ENCODE peak calls at places on chromosome 3, in ten cellular contexts. L is body of pancreas; G is CD8-positive, alpha-beta T cell; C is retinal pigment epithelial cell; K is ascending aorta; D is heart left ventricle; Y is GM12878; P is ovary; X is spleen; H is epithelial cell of esophagus. F is an unnamed sample.

GRCh38 chr3:167728176-167728575 is 6.5 kb downstream of the PDCD10 start:
- DNase-seq in L (no peak), G (no peak), C (peak), K (no peak), D (no peak), Y (no peak), P (no peak), X (no peak), H (peak), F (peak)

GRCh38 chr3:43879166-43879565 is 188.4 kb downstream of the ABHD5 start:
- DNase-seq in L (no peak), G (no peak), C (no peak), K (peak), D (no peak), Y (no peak), P (no peak), X (no peak), H (peak), F (peak)

GRCh38 chr3:77068808-77069207 is 28.9 kb downstream of the ROBO2 start:
- DNase-seq in L (no peak), G (no peak), C (no peak), K (no peak), D (no peak), Y (no peak), P (no peak), X (no peak), H (no peak), F (no peak)

GRCh38 chr3:122314467-122314866 is 10.6 kb upstream of the CSTA start:
- DNase-seq in L (no peak), G (no peak), C (no peak), K (no peak), D (no peak), Y (no peak), P (no peak), X (no peak), H (peak), F (peak)

GRCh38 chr3:190562866-190563525 is 49.1 kb downstream of the IL1RAP start:
- DNase-seq in L (no peak), G (no peak), C (no peak), K (no peak), D (no peak), Y (no peak), P (no peak), X (no peak), H (no peak), F (no peak)

GRCh38 chr3:88038561-88038960 is 20.2 kb downstream of the CGGBP1 start:
- DNase-seq in L (no peak), G (no peak), C (no peak), K (no peak), D (no peak), Y (no peak), P (no peak), X (no peak), H (peak), F (peak)

GRCh38 chr3:126372413-126373145 is 15.4 kb upstream of the KLF15 start:
- DNase-seq in L (peak), G (no peak), C (no peak), K (peak), D (no peak), Y (no peak), P (peak), X (peak), H (no peak), F (no peak)

GRCh38 chr3:52820741-52821140 is 9.7 kb downstream of the ITIH4 start:
- DNase-seq in L (no peak), G (no peak), C (no peak), K (no peak), D (no peak), Y (no peak), P (no peak), X (no peak), H (peak), F (peak)

GRCh38 chr3:178551916-178552321 is 15.7 kb downstream of the KCNMB2 start:
- DNase-seq in L (no peak), G (no peak), C (no peak), K (no peak), D (peak), Y (no peak), P (peak), X (no peak), H (no peak), F (peak)

GRCh38 chr3:104612218-104612617 is 754.5 kb upstream of the ALCAM start:
- DNase-seq in L (no peak), G (no peak), C (no peak), K (no peak), D (no peak), Y (no peak), P (no peak), X (no peak), H (no peak), F (no peak)

GRCh38 chr3:57556459-57557087 is 499 bp downstream of the PDE12 start:
- DNase-seq in L (peak), G (no peak), C (no peak), K (no peak), D (no peak), Y (no peak), P (peak), X (peak), H (peak), F (peak)

GRCh38 chr3:135491478-135491877 is 474.1 kb upstream of the PPP2R3A start:
- DNase-seq in L (no peak), G (no peak), C (no peak), K (no peak), D (no peak), Y (no peak), P (no peak), X (no peak), H (no peak), F (peak)

GRCh38 chr3:61783993-61784718 is 222.8 kb downstream of the PTPRG start:
- DNase-seq in L (no peak), G (no peak), C (peak), K (no peak), D (no peak), Y (no peak), P (no peak), X (no peak), H (peak), F (peak)

GRCh38 chr3:167437428-167438139 is 36.3 kb downstream of the SERPINI2 start:
- DNase-seq in L (no peak), G (no peak), C (no peak), K (no peak), D (no peak), Y (no peak), P (no peak), X (no peak), H (no peak), F (no peak)

DNA sequence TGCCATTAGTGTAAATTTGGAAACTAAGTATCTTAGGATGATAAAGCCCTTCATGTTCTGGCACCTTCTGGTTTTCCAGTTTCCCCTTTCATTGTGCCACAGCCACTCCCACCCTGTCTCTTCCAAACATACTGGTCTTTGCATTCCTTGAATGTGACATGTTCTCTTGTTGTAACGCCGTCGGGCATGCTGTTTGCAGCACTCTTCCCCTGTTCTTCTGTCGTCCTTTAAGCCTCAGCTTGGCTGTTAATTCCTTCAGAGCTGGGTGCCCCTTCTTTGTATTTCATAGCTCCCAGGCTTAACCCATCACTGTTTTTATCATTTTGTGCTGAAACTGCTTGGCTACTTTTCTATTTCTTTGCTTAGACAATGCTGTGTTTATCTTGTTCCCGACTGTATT is 95.5 kb upstream of the KCNAB1 start:
- DNase-seq in L (no peak), G (no peak), C (no peak), K (no peak), D (no peak), Y (no peak), P (no peak), X (no peak), H (peak), F (no peak)
- H3K4me3 ChIP-seq in L (no peak), G (no peak), C (no peak), K (peak), D (no peak), Y (no peak), P (no peak), X (no peak), H (no peak), F (no peak)

DNA sequence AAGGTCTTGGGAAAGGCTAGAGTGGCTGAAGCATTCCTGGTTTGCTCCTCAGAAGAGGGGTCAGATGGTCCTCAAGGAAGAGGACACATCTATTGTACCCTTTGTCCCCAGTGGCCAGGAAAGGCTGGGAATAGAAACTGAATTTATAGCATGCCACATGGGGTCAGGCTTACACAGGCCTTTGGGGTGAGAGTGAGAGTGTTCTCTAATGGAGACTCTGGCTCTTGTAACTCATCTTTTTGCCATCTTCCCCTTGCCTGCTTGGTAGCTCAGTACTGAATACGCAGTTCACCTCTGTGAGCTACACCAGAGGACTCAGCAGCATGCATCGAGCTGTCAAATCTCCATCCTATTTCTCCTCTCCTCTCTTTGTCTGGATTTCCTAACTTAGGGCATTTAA is 87.5 kb downstream of the ATP2B2 start:
- DNase-seq in L (no peak), G (no peak), C (no peak), K (no peak), D (no peak), Y (no peak), P (no peak), X (no peak), H (peak), F (peak)
- TF ChIP-seq CTCF in L (no peak), G (no peak), C (peak), K (no peak), D (no peak), Y (peak), P (no peak), X (no peak), H (peak), F (peak)

GRCh38 chr3:31227152-31227581 is 305.6 kb upstream of the STT3B start:
- DNase-seq in L (no peak), G (no peak), C (no peak), K (no peak), D (no peak), Y (peak), P (no peak), X (no peak), H (no peak), F (no peak)
- H3K4me3 ChIP-seq in L (no peak), G (no peak), C (no peak), K (no peak), D (no peak), Y (no peak), P (no peak), X (no peak), H (no peak), F (no peak)

GRCh38 chr3:119035014-119035346 is 334 bp upstream of the IGSF11 start:
- DNase-seq in L (no peak), G (no peak), C (no peak), K (no peak), D (no peak), Y (no peak), P (no peak), X (no peak), H (no peak), F (no peak)
- TF ChIP-seq CTCF in L (no peak), G (peak), C (no peak), K (no peak), D (no peak), Y (no peak), P (no peak), X (no peak), H (no peak), F (no peak)

GRCh38 chr3:188397766-188398705 is 244.1 kb downstream of the LPP start:
- DNase-seq in L (no peak), G (no peak), C (no peak), K (no peak), D (peak), Y (no peak), P (no peak), X (peak), H (no peak), F (no peak)
- H3K4me3 ChIP-seq in L (no peak), G (no peak), C (no peak), K (peak), D (peak), Y (no peak), P (peak), X (no peak), H (no peak), F (no peak)

GRCh38 chr3:116318370-116318769 is 126.9 kb downstream of the LSAMP start:
- DNase-seq in L (no peak), G (no peak), C (no peak), K (no peak), D (no peak), Y (no peak), P (no peak), X (no peak), H (no peak), F (no peak)

GRCh38 chr3:116316781-116317180 is 128.5 kb downstream of the LSAMP start:
- DNase-seq in L (no peak), G (no peak), C (no peak), K (no peak), D (no peak), Y (no peak), P (no peak), X (no peak), H (no peak), F (no peak)

GRCh38 chr3:116314476-116314875 is 130.8 kb downstream of the LSAMP start:
- DNase-seq in L (no peak), G (no peak), C (peak), K (no peak), D (no peak), Y (no peak), P (no peak), X (no peak), H (no peak), F (no peak)
- TF ChIP-seq CTCF in L (no peak), G (no peak), C (no peak), K (no peak), D (no peak), Y (no peak), P (no peak), X (no peak), H (no peak), F (no peak)

GRCh38 chr3:74390121-74390870 is 224.2 kb downstream of the CNTN3 start:
- DNase-seq in L (no peak), G (no peak), C (no peak), K (no peak), D (no peak), Y (no peak), P (no peak), X (no peak), H (no peak), F (no peak)
- H3K4me3 ChIP-seq in L (no peak), G (no peak), C (no peak), K (no peak), D (no peak), Y (no peak), P (no peak), X (no peak), H (no peak), F (no peak)

GRCh38 chr3:15797600-15798303 is at the start of gene ANKRD28:
- DNase-seq in L (no peak), G (peak), C (peak), K (no peak), D (no peak), Y (no peak), P (no peak), X (no peak), H (peak), F (peak)
- TF ChIP-seq CTCF in L (no peak), G (no peak), C (peak), K (no peak), D (no peak), Y (peak), P (peak), X (no peak), H (peak), F (peak)

GRCh38 chr3:23405081-23405480 is 202.0 kb downstream of the UBE2E2 start:
- DNase-seq in L (no peak), G (no peak), C (no peak), K (no peak), D (no peak), Y (no peak), P (no peak), X (no peak), H (peak), F (no peak)
- H3K4me3 ChIP-seq in L (no peak), G (no peak), C (no peak), K (no peak), D (no peak), Y (peak), P (no peak), X (no peak), H (no peak), F (no peak)

DNA sequence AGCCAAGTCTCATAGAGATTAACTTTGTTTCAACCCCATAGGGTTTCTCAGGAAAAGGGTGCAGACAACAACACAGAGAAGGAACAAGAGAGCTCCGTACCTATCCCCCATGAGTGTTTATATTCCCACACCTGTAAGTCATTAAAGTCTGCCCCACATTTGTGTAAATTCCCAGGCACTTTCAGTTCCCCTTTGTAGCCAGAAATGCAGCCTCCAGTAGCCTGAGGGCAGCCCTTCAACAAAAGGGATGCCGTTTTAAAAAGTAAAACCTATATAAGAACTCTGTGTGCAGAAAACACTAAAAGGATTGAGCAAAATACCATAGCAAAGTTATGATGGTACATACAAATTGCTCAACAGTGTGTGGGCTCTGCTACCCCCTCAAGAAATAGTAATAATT is 59.7 kb upstream of the TMEM108 start:
- DNase-seq in L (no peak), G (no peak), C (no peak), K (no peak), D (no peak), Y (no peak), P (no peak), X (no peak), H (no peak), F (no peak)
- TF ChIP-seq CTCF in L (no peak), G (no peak), C (no peak), K (no peak), D (no peak), Y (no peak), P (no peak), X (no peak), H (no peak), F (no peak)